ENCODE peak calls at places on chromosomes 16 and 17, in six cellular contexts. Q is fibroblast of lung, U is psoas muscle, R is right lobe of liver, B is tibial artery, N is substantia nigra. C is an unnamed sample.

GRCh38 chr16:11094075-11094593 is 149.8 kb downstream of the CLEC16A start:
- DNase-seq in Q (peak; percentile 79), U (no peak), R (no peak), B (no peak), N (no peak), C (no peak)

GRCh38 chr16:55283776-55284717 is 40.0 kb upstream of the IRX6 start:
- DNase-seq in Q (no peak), U (no peak), R (no peak), B (no peak), N (no peak), C (no peak)

GRCh38 chr17:81396278-81396721 is 1.0 kb downstream of the BAHCC1 start:
- DNase-seq in Q (no peak), U (no peak), R (no peak), B (no peak), N (peak; percentile 67), C (no peak)

GRCh38 chr16:26987631-26988030 is 79.1 kb upstream of the C16orf82 start:
- DNase-seq in Q (peak; percentile 89), U (no peak), R (no peak), B (no peak), N (no peak), C (no peak)

GRCh38 chr16:51287231-51287630 is 136.2 kb upstream of the SALL1 start:
- DNase-seq in Q (no peak), U (no peak), R (no peak), B (no peak), N (no peak), C (no peak)

GRCh38 chr17:39107973-39108372 is 43.5 kb downstream of the PLXDC1 start:
- DNase-seq in Q (no peak), U (no peak), R (no peak), B (no peak), N (no peak), C (no peak)

GRCh38 chr17:1485748-1486376 is 6.6 kb downstream of the MYO1C start:
- DNase-seq in Q (peak; percentile 65), U (peak; percentile 77), R (no peak), B (peak; percentile 89), N (no peak), C (no peak)

GRCh38 chr16:66948034-66948821 is 12.8 kb upstream of the CES3 start:
- DNase-seq in Q (no peak), U (no peak), R (peak; percentile 64), B (no peak), N (no peak), C (no peak)

GRCh38 chr17:41542357-41542756 is 14.2 kb upstream of the KRT19 start:
- DNase-seq in Q (no peak), U (no peak), R (no peak), B (no peak), N (no peak), C (no peak)

GRCh38 chr16:49419016-49419415 is 45.4 kb downstream of the C16orf78 start:
- DNase-seq in Q (no peak), U (no peak), R (no peak), B (no peak), N (no peak), C (no peak)

GRCh38 chr16:58124601-58124915 is 4.6 kb downstream of the CFAP20 start:
- DNase-seq in Q (no peak), U (no peak), R (no peak), B (no peak), N (no peak), C (no peak)

GRCh38 chr16:5490499-5490898 is 392.9 kb upstream of the EEF2KMT start:
- DNase-seq in Q (peak; percentile 17), U (peak; percentile 22), R (no peak), B (no peak), N (peak; percentile 5), C (no peak)

GRCh38 chr16:525520-526180 is 1.9 kb upstream of the CAPN15 start:
- DNase-seq in Q (peak; percentile 91), U (no peak), R (no peak), B (no peak), N (no peak), C (no peak)

GRCh38 chr17:63911657-63912100 is 621 bp upstream of the CSHL1 start:
- DNase-seq in Q (peak; percentile 5), U (no peak), R (peak; percentile 48), B (no peak), N (no peak), C (no peak)

GRCh38 chr17:62614142-62614541 is 13.3 kb upstream of the MRC2 start:
- DNase-seq in Q (peak; percentile 93), U (no peak), R (peak; percentile 12), B (no peak), N (no peak), C (no peak)

GRCh38 chr17:537133-537532 is 177.5 kb downstream of the VPS53 start:
- DNase-seq in Q (no peak), U (no peak), R (no peak), B (no peak), N (no peak), C (no peak)

GRCh38 chr16:2795714-2796143 is 2.5 kb upstream of the PRSS41 start:
- DNase-seq in Q (no peak), U (no peak), R (no peak), B (no peak), N (no peak), C (no peak)

GRCh38 chr17:36934759-36935630 is 2.3 kb upstream of the LHX1 start:
- DNase-seq in Q (no peak), U (no peak), R (no peak), B (no peak), N (no peak), C (no peak)

GRCh38 chr16:24009955-24010354 is 174.2 kb downstream of the PRKCB start:
- DNase-seq in Q (no peak), U (no peak), R (no peak), B (no peak), N (no peak), C (no peak)

GRCh38 chr17:45110676-45111611 is 21.4 kb downstream of the PLCD3 start:
- DNase-seq in Q (peak; percentile 65), U (peak; percentile 60), R (no peak), B (peak; percentile 91), N (no peak), C (no peak)

GRCh38 chr16:89187337-89188063 is 12.8 kb downstream of the SLC22A31 start:
- DNase-seq in Q (peak; percentile 19), U (peak; percentile 21), R (no peak), B (no peak), N (no peak), C (no peak)

GRCh38 chr17:40086150-40087044 is 14.0 kb downstream of the NR1D1 start:
- DNase-seq in Q (no peak), U (peak; percentile 75), R (no peak), B (peak; percentile 70), N (no peak), C (no peak)

DNA sequence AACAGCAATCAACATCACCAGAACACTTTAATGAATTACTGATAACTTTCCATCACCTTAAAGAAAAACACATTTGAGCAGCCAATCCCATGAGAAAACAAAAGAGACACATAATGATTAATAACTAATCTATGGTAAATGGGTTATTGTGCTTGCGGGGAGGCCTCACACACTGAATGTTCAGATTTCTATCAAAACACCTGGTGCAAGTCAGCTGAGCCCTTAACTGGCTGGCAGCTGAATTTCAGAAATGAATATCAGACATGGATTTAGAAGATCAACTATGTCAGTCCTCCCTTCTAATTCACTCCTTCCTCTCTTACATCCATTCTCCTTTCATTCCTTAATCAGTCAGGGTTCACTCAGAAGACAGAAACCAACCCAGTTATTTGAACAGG is 577.3 kb upstream of the CDH5 start:
- DNase-seq in Q (no peak), U (no peak), R (no peak), B (no peak), N (no peak), C (no peak)
- H3K27ac ChIP-seq in Q (no peak overlapping the region), U (no peak overlapping the region), R (no peak overlapping the region), B (no peak overlapping the region), N (no peak overlapping the region), C (no peak overlapping the region)

GRCh38 chr16:86382067-86382773 is 128.1 kb upstream of the FOXF1 start:
- DNase-seq in Q (no peak), U (no peak), R (no peak), B (no peak), N (no peak), C (no peak)

GRCh38 chr16:86382774-86383407 is 127.4 kb upstream of the FOXF1 start:
- DNase-seq in Q (no peak), U (no peak), R (no peak), B (no peak), N (no peak), C (no peak)

GRCh38 chr16:86384980-86385379 is 125.3 kb upstream of the FOXF1 start:
- DNase-seq in Q (no peak), U (no peak), R (no peak), B (no peak), N (no peak), C (no peak)

GRCh38 chr16:86383488-86384262 is 126.7 kb upstream of the FOXF1 start:
- DNase-seq in Q (peak; percentile 93), U (no peak), R (no peak), B (no peak), N (no peak), C (no peak)

GRCh38 chr16:86384263-86384649 is 126.1 kb upstream of the FOXF1 start:
- DNase-seq in Q (no peak), U (no peak), R (no peak), B (no peak), N (no peak), C (no peak)
- H3K27ac ChIP-seq in Q (peak overlapping the region; percentile 93), U (no peak overlapping the region), R (no peak overlapping the region), B (no peak overlapping the region), N (no peak overlapping the region), C (no peak overlapping the region)

GRCh38 chr17:29443041-29443440 is 52.9 kb downstream of the TAOK1 start:
- DNase-seq in Q (no peak), U (no peak), R (no peak), B (no peak), N (no peak), C (no peak)
- H3K27ac ChIP-seq in Q (no peak overlapping the region), U (no peak overlapping the region), R (no peak overlapping the region), B (no peak overlapping the region), N (peak overlapping the region; percentile 70), C (no peak overlapping the region)

GRCh38 chr17:32878211-32878610 is 1.3 kb upstream of the MYO1D start:
- DNase-seq in Q (peak; percentile 24), U (peak; percentile 85), R (no peak), B (peak; percentile 90), N (no peak), C (peak; percentile 53)

GRCh38 chr17:32876414-32877163 is at the start of gene MYO1D:
- DNase-seq in Q (no peak), U (peak; percentile 38), R (peak; percentile 67), B (peak; percentile 84), N (peak; percentile 56), C (no peak)

GRCh38 chr17:32879143-32879542 is 2.2 kb upstream of the MYO1D start:
- DNase-seq in Q (no peak), U (no peak), R (no peak), B (no peak), N (no peak), C (no peak)

GRCh38 chr17:32875904-32876413 is 965 bp downstream of the MYO1D start:
- DNase-seq in Q (peak; percentile 43), U (no peak), R (no peak), B (no peak), N (no peak), C (no peak)

DNA sequence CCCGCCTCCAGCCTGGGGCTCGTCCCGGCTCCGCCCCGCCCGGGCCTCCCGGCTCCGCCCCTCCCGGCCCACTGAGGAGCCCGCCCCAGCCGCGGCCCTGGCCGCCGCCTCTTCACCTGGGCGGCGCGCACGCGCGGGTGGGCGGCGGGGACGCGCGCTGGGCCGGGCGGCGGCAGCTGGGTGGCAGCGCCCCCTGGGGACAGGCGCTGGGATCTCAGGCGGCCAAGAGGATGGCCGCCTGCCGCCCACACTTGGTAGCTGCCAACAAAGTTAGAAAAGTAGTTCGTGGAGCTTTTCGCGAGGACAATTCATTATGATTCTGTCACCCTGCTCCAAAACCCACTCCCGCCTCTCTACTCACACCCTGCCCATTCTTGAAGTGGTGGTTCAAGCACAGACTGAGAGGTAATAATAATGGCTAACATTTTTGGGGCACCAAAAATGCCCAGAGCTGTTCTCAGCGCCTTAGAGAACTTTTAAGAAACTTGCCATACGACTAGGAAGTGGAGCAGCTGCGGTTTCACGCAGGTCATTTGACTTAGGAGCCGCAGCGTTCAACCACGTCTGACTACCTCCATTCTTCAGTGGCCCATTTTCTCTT is 340 bp upstream of the MYO1D start:
- DNase-seq in Q (peak; percentile 72), U (peak; percentile 93), R (peak; percentile 95), B (peak; percentile 96), N (no peak), C (peak; percentile 37)
- H3K27ac ChIP-seq in Q (no peak overlapping the region), U (peak overlapping the region; percentile 43), R (peak overlapping the region; percentile 83), B (peak overlapping the region; percentile 93), N (peak overlapping the region; percentile 49), C (peak overlapping the region; percentile 95)